ENCODE peak calls at places on chromosomes 1 and 21, in nine cellular contexts. One of them, this sample, is unnamed.

GRCh38 chr1:80214888-80215540 is 1208.5 kb upstream of the ADGRL4 start:
- DNase-seq in neural crest cell: no peak
- DNase-seq in foreskin fibroblast: no peak
- DNase-seq in PC-3: no peak
- DNase-seq in left ventricle myocardium inferior: no peak
- DNase-seq in MCF 10A: no peak
- DNase-seq in ovary: no peak
- DNase-seq in WTC11: no peak
- DNase-seq in spleen: no peak
- DNase-seq in this sample: no peak

GRCh38 chr21:37564924-37565529 is 198.5 kb downstream of the DYRK1A start:
- DNase-seq in neural crest cell: no peak
- DNase-seq in foreskin fibroblast: peak
- DNase-seq in PC-3: peak
- DNase-seq in left ventricle myocardium inferior: no peak
- DNase-seq in MCF 10A: no peak
- DNase-seq in ovary: no peak
- DNase-seq in WTC11: peak
- DNase-seq in spleen: no peak
- DNase-seq in this sample: peak

GRCh38 chr1:230930986-230931385 is 47.7 kb downstream of the TTC13 start:
- DNase-seq in neural crest cell: no peak
- DNase-seq in foreskin fibroblast: no peak
- DNase-seq in PC-3: peak
- DNase-seq in left ventricle myocardium inferior: no peak
- DNase-seq in MCF 10A: peak
- DNase-seq in ovary: no peak
- DNase-seq in WTC11: no peak
- DNase-seq in spleen: no peak
- DNase-seq in this sample: no peak

GRCh38 chr1:10924030-10924429 is 88.4 kb upstream of the TARDBP start:
- DNase-seq in neural crest cell: no peak
- DNase-seq in foreskin fibroblast: no peak
- DNase-seq in PC-3: no peak
- DNase-seq in left ventricle myocardium inferior: no peak
- DNase-seq in MCF 10A: no peak
- DNase-seq in ovary: no peak
- DNase-seq in WTC11: no peak
- DNase-seq in spleen: no peak
- DNase-seq in this sample: no peak

GRCh38 chr21:14762734-14763694 is 216.9 kb upstream of the SAMSN1 start:
- DNase-seq in neural crest cell: no peak
- DNase-seq in foreskin fibroblast: no peak
- DNase-seq in PC-3: no peak
- DNase-seq in left ventricle myocardium inferior: no peak
- DNase-seq in MCF 10A: no peak
- DNase-seq in ovary: no peak
- DNase-seq in WTC11: no peak
- DNase-seq in spleen: no peak
- DNase-seq in this sample: no peak

GRCh38 chr1:34794001-34794789 is 1.4 kb downstream of the GJA4 start:
- DNase-seq in neural crest cell: no peak
- DNase-seq in foreskin fibroblast: no peak
- DNase-seq in PC-3: no peak
- DNase-seq in left ventricle myocardium inferior: no peak
- DNase-seq in MCF 10A: no peak
- DNase-seq in ovary: no peak
- DNase-seq in WTC11: no peak
- DNase-seq in spleen: no peak
- DNase-seq in this sample: no peak

GRCh38 chr1:211634461-211634860 is 41.0 kb downstream of the NEK2 start:
- DNase-seq in neural crest cell: no peak
- DNase-seq in foreskin fibroblast: no peak
- DNase-seq in PC-3: no peak
- DNase-seq in left ventricle myocardium inferior: no peak
- DNase-seq in MCF 10A: no peak
- DNase-seq in ovary: no peak
- DNase-seq in WTC11: no peak
- DNase-seq in spleen: peak
- DNase-seq in this sample: no peak

GRCh38 chr1:4267381-4268261 is 367.5 kb upstream of the C1orf174 start:
- DNase-seq in neural crest cell: no peak
- DNase-seq in foreskin fibroblast: no peak
- DNase-seq in PC-3: no peak
- DNase-seq in left ventricle myocardium inferior: no peak
- DNase-seq in MCF 10A: no peak
- DNase-seq in ovary: no peak
- DNase-seq in WTC11: no peak
- DNase-seq in spleen: no peak
- DNase-seq in this sample: no peak

GRCh38 chr1:209667103-209667502 is 8.1 kb upstream of the G0S2 start:
- DNase-seq in neural crest cell: no peak
- DNase-seq in foreskin fibroblast: no peak
- DNase-seq in PC-3: no peak
- DNase-seq in left ventricle myocardium inferior: no peak
- DNase-seq in MCF 10A: no peak
- DNase-seq in ovary: no peak
- DNase-seq in WTC11: no peak
- DNase-seq in spleen: no peak
- DNase-seq in this sample: no peak

GRCh38 chr1:207962716-207963428 is 51.9 kb upstream of the CD34 start:
- DNase-seq in neural crest cell: no peak
- DNase-seq in foreskin fibroblast: peak
- DNase-seq in PC-3: no peak
- DNase-seq in left ventricle myocardium inferior: peak
- DNase-seq in MCF 10A: no peak
- DNase-seq in ovary: peak
- DNase-seq in WTC11: peak
- DNase-seq in spleen: peak
- DNase-seq in this sample: no peak

GRCh38 chr1:231893400-231894102 is 267.0 kb downstream of the DISC1 start:
- DNase-seq in neural crest cell: no peak
- DNase-seq in foreskin fibroblast: no peak
- DNase-seq in PC-3: no peak
- DNase-seq in left ventricle myocardium inferior: no peak
- DNase-seq in MCF 10A: no peak
- DNase-seq in ovary: no peak
- DNase-seq in WTC11: no peak
- DNase-seq in spleen: no peak
- DNase-seq in this sample: no peak

GRCh38 chr1:47201179-47201578 is 11.3 kb upstream of the PDZK1IP1 start:
- DNase-seq in neural crest cell: no peak
- DNase-seq in foreskin fibroblast: no peak
- DNase-seq in PC-3: no peak
- DNase-seq in left ventricle myocardium inferior: no peak
- DNase-seq in MCF 10A: no peak
- DNase-seq in ovary: no peak
- DNase-seq in WTC11: no peak
- DNase-seq in spleen: no peak
- DNase-seq in this sample: no peak

GRCh38 chr1:156925154-156926010 is 5.0 kb downstream of the LRRC71 start:
- DNase-seq in neural crest cell: no peak
- DNase-seq in foreskin fibroblast: no peak
- DNase-seq in PC-3: no peak
- DNase-seq in left ventricle myocardium inferior: no peak
- DNase-seq in MCF 10A: no peak
- DNase-seq in ovary: no peak
- DNase-seq in WTC11: no peak
- DNase-seq in spleen: no peak
- DNase-seq in this sample: no peak

GRCh38 chr1:10251325-10252103 is 41.1 kb downstream of the KIF1B start:
- DNase-seq in neural crest cell: no peak
- DNase-seq in foreskin fibroblast: peak
- DNase-seq in PC-3: peak
- DNase-seq in left ventricle myocardium inferior: no peak
- DNase-seq in MCF 10A: peak
- DNase-seq in ovary: no peak
- DNase-seq in WTC11: no peak
- DNase-seq in spleen: no peak
- DNase-seq in this sample: no peak

GRCh38 chr1:89261926-89262540 is 10.6 kb downstream of the GBP5 start:
- DNase-seq in neural crest cell: no peak
- DNase-seq in foreskin fibroblast: no peak
- DNase-seq in PC-3: no peak
- DNase-seq in left ventricle myocardium inferior: peak
- DNase-seq in MCF 10A: peak
- DNase-seq in ovary: peak
- DNase-seq in WTC11: no peak
- DNase-seq in spleen: no peak
- DNase-seq in this sample: no peak

GRCh38 chr1:74937176-74937575 is 197.0 kb upstream of the LHX8 start:
- DNase-seq in neural crest cell: no peak
- DNase-seq in foreskin fibroblast: no peak
- DNase-seq in PC-3: no peak
- DNase-seq in left ventricle myocardium inferior: no peak
- DNase-seq in MCF 10A: peak
- DNase-seq in ovary: no peak
- DNase-seq in WTC11: no peak
- DNase-seq in spleen: no peak
- DNase-seq in this sample: no peak

DNA sequence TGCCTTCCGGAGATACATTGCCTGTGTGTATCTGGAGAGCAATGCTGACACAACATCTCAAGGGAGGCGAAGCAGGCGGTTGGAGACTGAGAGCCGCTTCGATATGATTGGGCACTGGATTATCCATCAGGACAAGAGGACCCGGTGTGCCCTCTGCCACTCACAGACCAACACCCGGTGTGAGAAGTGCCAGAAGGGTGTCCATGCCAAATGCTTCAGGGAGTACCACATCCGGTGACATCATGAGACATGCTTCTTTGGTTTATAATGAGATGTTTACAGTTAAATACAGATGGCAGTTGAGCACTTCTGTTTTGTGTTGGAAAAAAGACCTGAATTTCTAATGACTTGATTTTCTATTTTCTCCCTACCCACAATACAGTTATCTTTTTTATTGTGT is 12.1 kb downstream of the PGBD2 start:
- DNase-seq in neural crest cell: no peak
- DNase-seq in foreskin fibroblast: peak
- DNase-seq in PC-3: no peak
- DNase-seq in left ventricle myocardium inferior: no peak
- DNase-seq in MCF 10A: no peak
- DNase-seq in ovary: no peak
- DNase-seq in WTC11: no peak
- DNase-seq in spleen: no peak
- DNase-seq in this sample: no peak
- TF ChIP-seq CTCF in neural crest cell: no peak
- TF ChIP-seq CTCF in foreskin fibroblast: no peak
- TF ChIP-seq CTCF in PC-3: no peak
- TF ChIP-seq CTCF in left ventricle myocardium inferior: no peak
- TF ChIP-seq CTCF in MCF 10A: no peak
- TF ChIP-seq CTCF in ovary: no peak
- TF ChIP-seq CTCF in WTC11: no peak
- TF ChIP-seq CTCF in spleen: no peak
- TF ChIP-seq CTCF in this sample: no peak

GRCh38 chr1:223244366-223245103 is 101.5 kb upstream of the TLR5 start:
- DNase-seq in neural crest cell: no peak
- DNase-seq in foreskin fibroblast: peak
- DNase-seq in PC-3: peak
- DNase-seq in left ventricle myocardium inferior: no peak
- DNase-seq in MCF 10A: peak
- DNase-seq in ovary: no peak
- DNase-seq in WTC11: no peak
- DNase-seq in spleen: no peak
- DNase-seq in this sample: no peak
- TF ChIP-seq CTCF in neural crest cell: no peak
- TF ChIP-seq CTCF in foreskin fibroblast: peak
- TF ChIP-seq CTCF in PC-3: peak
- TF ChIP-seq CTCF in left ventricle myocardium inferior: peak
- TF ChIP-seq CTCF in MCF 10A: no peak
- TF ChIP-seq CTCF in ovary: no peak
- TF ChIP-seq CTCF in WTC11: no peak
- TF ChIP-seq CTCF in spleen: no peak
- TF ChIP-seq CTCF in this sample: peak

GRCh38 chr1:187842406-187843165 is 1013.8 kb downstream of the PLA2G4A start:
- DNase-seq in neural crest cell: no peak
- DNase-seq in foreskin fibroblast: peak
- DNase-seq in PC-3: peak
- DNase-seq in left ventricle myocardium inferior: no peak
- DNase-seq in MCF 10A: peak
- DNase-seq in ovary: no peak
- DNase-seq in WTC11: no peak
- DNase-seq in spleen: no peak
- DNase-seq in this sample: no peak

GRCh38 chr1:187848321-187848720 is 1019.6 kb downstream of the PLA2G4A start:
- DNase-seq in neural crest cell: no peak
- DNase-seq in foreskin fibroblast: peak
- DNase-seq in PC-3: no peak
- DNase-seq in left ventricle myocardium inferior: no peak
- DNase-seq in MCF 10A: no peak
- DNase-seq in ovary: no peak
- DNase-seq in WTC11: no peak
- DNase-seq in spleen: no peak
- DNase-seq in this sample: no peak

GRCh38 chr1:187840557-187840956 is 1011.8 kb downstream of the PLA2G4A start:
- DNase-seq in neural crest cell: no peak
- DNase-seq in foreskin fibroblast: no peak
- DNase-seq in PC-3: no peak
- DNase-seq in left ventricle myocardium inferior: no peak
- DNase-seq in MCF 10A: no peak
- DNase-seq in ovary: no peak
- DNase-seq in WTC11: no peak
- DNase-seq in spleen: no peak
- DNase-seq in this sample: no peak

GRCh38 chr1:187847531-187847930 is 1018.8 kb downstream of the PLA2G4A start:
- DNase-seq in neural crest cell: no peak
- DNase-seq in foreskin fibroblast: no peak
- DNase-seq in PC-3: no peak
- DNase-seq in left ventricle myocardium inferior: no peak
- DNase-seq in MCF 10A: no peak
- DNase-seq in ovary: no peak
- DNase-seq in WTC11: no peak
- DNase-seq in spleen: no peak
- DNase-seq in this sample: no peak

DNA sequence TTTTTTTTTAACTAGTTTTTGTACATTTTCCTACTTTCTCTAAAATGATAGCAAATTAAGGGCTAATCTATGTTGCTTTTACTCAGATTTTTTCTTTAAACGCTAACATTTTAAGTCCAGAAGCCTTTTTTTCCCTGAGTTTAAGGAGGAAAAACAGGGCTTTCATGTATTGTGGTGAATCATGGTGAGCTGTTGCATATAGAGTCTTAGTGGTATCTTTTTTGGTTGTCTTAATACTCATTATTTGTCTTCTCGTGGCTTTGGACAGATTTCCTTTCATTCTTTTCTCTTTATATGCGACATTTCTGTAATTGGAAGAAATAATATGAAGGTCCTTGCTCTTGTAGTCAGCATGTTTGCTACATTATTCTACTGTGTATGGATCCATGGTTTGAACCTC is 1015.6 kb downstream of the PLA2G4A start:
- DNase-seq in neural crest cell: no peak
- DNase-seq in foreskin fibroblast: peak
- DNase-seq in PC-3: peak
- DNase-seq in left ventricle myocardium inferior: no peak
- DNase-seq in MCF 10A: no peak
- DNase-seq in ovary: no peak
- DNase-seq in WTC11: no peak
- DNase-seq in spleen: no peak
- DNase-seq in this sample: no peak
- TF ChIP-seq CTCF in neural crest cell: no peak
- TF ChIP-seq CTCF in foreskin fibroblast: no peak
- TF ChIP-seq CTCF in PC-3: no peak
- TF ChIP-seq CTCF in left ventricle myocardium inferior: no peak
- TF ChIP-seq CTCF in MCF 10A: no peak
- TF ChIP-seq CTCF in ovary: no peak
- TF ChIP-seq CTCF in WTC11: no peak
- TF ChIP-seq CTCF in spleen: no peak
- TF ChIP-seq CTCF in this sample: no peak

GRCh38 chr1:66360285-66360724 is 173.6 kb upstream of the SGIP1 start:
- DNase-seq in neural crest cell: no peak
- DNase-seq in foreskin fibroblast: no peak
- DNase-seq in PC-3: no peak
- DNase-seq in left ventricle myocardium inferior: no peak
- DNase-seq in MCF 10A: no peak
- DNase-seq in ovary: no peak
- DNase-seq in WTC11: no peak
- DNase-seq in spleen: no peak
- DNase-seq in this sample: no peak
- TF ChIP-seq CTCF in neural crest cell: peak
- TF ChIP-seq CTCF in foreskin fibroblast: peak
- TF ChIP-seq CTCF in PC-3: peak
- TF ChIP-seq CTCF in left ventricle myocardium inferior: peak
- TF ChIP-seq CTCF in MCF 10A: no peak
- TF ChIP-seq CTCF in ovary: no peak
- TF ChIP-seq CTCF in WTC11: no peak
- TF ChIP-seq CTCF in spleen: no peak
- TF ChIP-seq CTCF in this sample: peak

This sample was measured in retinal pigment epithelial cell.